ENCODE peak calls at places on chromosomes 4 and X, in four cellular contexts. One of them, this sample, is unnamed.

GRCh38 chr4:64581422-64581821 is 172.2 kb upstream of the TECRL start:
- DNase-seq in K562: no peak
- DNase-seq in HepG2: no peak
- DNase-seq in GM12878: no peak
- DNase-seq in this sample: no peak

GRCh38 chr4:81648576-81649272 is 177.0 kb upstream of the RASGEF1B start:
- DNase-seq in K562: no peak
- DNase-seq in HepG2: no peak
- DNase-seq in GM12878: peak
- DNase-seq in this sample: no peak

GRCh38 chr4:37922323-37922722 is 31.4 kb downstream of the TBC1D1 start:
- DNase-seq in K562: no peak
- DNase-seq in HepG2: no peak
- DNase-seq in GM12878: no peak
- DNase-seq in this sample: no peak

GRCh38 chr4:105858466-105859040 is 36.7 kb upstream of the NPNT start:
- DNase-seq in K562: no peak
- DNase-seq in HepG2: no peak
- DNase-seq in GM12878: peak
- DNase-seq in this sample: no peak

GRCh38 chr4:153931804-153932203 is 142.9 kb upstream of the SFRP2 start:
- DNase-seq in K562: no peak
- DNase-seq in HepG2: no peak
- DNase-seq in GM12878: no peak
- DNase-seq in this sample: no peak

GRCh38 chrX:71666240-71667223 is 814 bp upstream of the LOC101059915 start:
- DNase-seq in K562: peak
- DNase-seq in HepG2: no peak
- DNase-seq in GM12878: no peak
- DNase-seq in this sample: no peak

GRCh38 chr4:67475155-67475554 is 70.1 kb downstream of the CENPC start:
- DNase-seq in K562: no peak
- DNase-seq in HepG2: no peak
- DNase-seq in GM12878: no peak
- DNase-seq in this sample: no peak

GRCh38 chr4:53785996-53786395 is 194.7 kb upstream of the LNX1 start:
- DNase-seq in K562: no peak
- DNase-seq in HepG2: no peak
- DNase-seq in GM12878: no peak
- DNase-seq in this sample: no peak

GRCh38 chrX:130340271-130340670 is 552 bp downstream of the SLC25A14 start:
- DNase-seq in K562: no peak
- DNase-seq in HepG2: no peak
- DNase-seq in GM12878: no peak
- DNase-seq in this sample: no peak

GRCh38 chr4:44421330-44421729 is 27.3 kb downstream of the KCTD8 start:
- DNase-seq in K562: no peak
- DNase-seq in HepG2: no peak
- DNase-seq in GM12878: no peak
- DNase-seq in this sample: no peak

GRCh38 chr4:44422912-44423311 is 25.7 kb downstream of the KCTD8 start:
- DNase-seq in K562: no peak
- DNase-seq in HepG2: no peak
- DNase-seq in GM12878: no peak
- DNase-seq in this sample: no peak

GRCh38 chr4:44425614-44426208 is 22.9 kb downstream of the KCTD8 start:
- DNase-seq in K562: no peak
- DNase-seq in HepG2: no peak
- DNase-seq in GM12878: no peak
- DNase-seq in this sample: peak
- TF ChIP-seq FOXM1 in K562: no peak
- TF ChIP-seq FOXM1 in HepG2: no peak
- TF ChIP-seq FOXM1 in GM12878: no peak
- TF ChIP-seq FOXM1 in this sample: no peak

GRCh38 chrX:19174401-19175025 is 52.2 kb upstream of the ADGRG2 start:
- DNase-seq in K562: no peak
- DNase-seq in HepG2: no peak
- DNase-seq in GM12878: no peak
- DNase-seq in this sample: no peak
- TF ChIP-seq BHLHE40 in K562: no peak
- TF ChIP-seq BHLHE40 in HepG2: no peak
- TF ChIP-seq BHLHE40 in GM12878: no peak
- TF ChIP-seq BHLHE40 in this sample: no peak

GRCh38 chrX:8455600-8455999 is 9.0 kb upstream of the VCX3B start:
- DNase-seq in K562: no peak
- DNase-seq in HepG2: no peak
- DNase-seq in GM12878: no peak
- DNase-seq in this sample: no peak

GRCh38 chrX:8453619-8454018 is 11.0 kb upstream of the VCX3B start:
- DNase-seq in K562: no peak
- DNase-seq in HepG2: no peak
- DNase-seq in GM12878: no peak
- DNase-seq in this sample: no peak
- TF ChIP-seq FOXM1 in K562: no peak
- TF ChIP-seq FOXM1 in HepG2: no peak
- TF ChIP-seq FOXM1 in GM12878: no peak
- TF ChIP-seq FOXM1 in this sample: no peak

GRCh38 chrX:133544105-133544504 is 128.8 kb upstream of the GPC4 start:
- DNase-seq in K562: no peak
- DNase-seq in HepG2: peak
- DNase-seq in GM12878: no peak
- DNase-seq in this sample: no peak
- TF ChIP-seq BHLHE40 in K562: no peak
- TF ChIP-seq BHLHE40 in HepG2: no peak
- TF ChIP-seq BHLHE40 in GM12878: no peak
- TF ChIP-seq BHLHE40 in this sample: no peak

This sample was measured in HEK293T.